ENCODE peak calls at places on chromosomes 2 and 18, in eight cellular contexts. F is HepG2, E is HCT116, W is GM23338, X is K562, C is SK-N-SH, G is H1, Q is GM12878. M is an unnamed sample. For H3K79me2, the result is how much of the 10 kb centered on the place peaks cover.

GRCh38 chr2:140863713-140864112 is 1267.1 kb downstream of the LRP1B start:
- DNase-seq in F (peak), W (peak), X (no peak), C (peak), E (peak), G (no peak), Q (peak), M (peak)

GRCh38 chr2:27202829-27203228 is 9.0 kb upstream of the ATRAID start:
- DNase-seq in Q (no peak), F (no peak), W (no peak), X (no peak), G (no peak), C (no peak), E (no peak), M (no peak)

GRCh38 chr2:10085852-10086148 is 5.6 kb upstream of the CYS1 start:
- DNase-seq in C (no peak), Q (no peak), X (no peak), G (no peak), F (no peak), W (no peak), E (no peak), M (no peak)

GRCh38 chr2:3596891-3597290 is 2.0 kb downstream of the COLEC11 start:
- DNase-seq in Q (no peak), X (no peak), F (no peak), C (no peak), E (no peak), W (no peak), G (no peak), M (no peak)

GRCh38 chr18:59911600-59911999 is 11.8 kb downstream of the PMAIP1 start:
- DNase-seq in C (no peak), X (no peak), E (no peak), Q (no peak), G (no peak), W (no peak), F (no peak), M (no peak)

GRCh38 chr2:240343548-240343947 is 91.9 kb upstream of the GPC1 start:
- DNase-seq in C (no peak), W (no peak), X (no peak), E (no peak), F (no peak), G (no peak), Q (no peak), M (no peak)

GRCh38 chr18:64409511-64409910 is 260.6 kb upstream of the LINC00305 start:
- DNase-seq in E (no peak), W (peak), F (no peak), C (no peak), G (no peak), X (no peak), Q (no peak), M (peak)

GRCh38 chr2:95077521-95077807 is 44.1 kb downstream of the MRPS5 start:
- DNase-seq in E (no peak), W (peak), F (no peak), C (peak), G (no peak), Q (no peak), X (no peak), M (no peak)

GRCh38 chr2:231258696-231259095 is 60.3 kb downstream of the ARMC9 start:
- DNase-seq in F (no peak), X (no peak), C (no peak), G (no peak), Q (no peak), E (no peak), W (no peak), M (no peak)

GRCh38 chr2:177147093-177147694 is 65.4 kb upstream of the HNRNPA3 start:
- DNase-seq in W (peak), C (peak), Q (peak), E (no peak), G (no peak), X (peak), F (peak), M (peak)

GRCh38 chr2:26938399-26938798 is 32.0 kb upstream of the MAPRE3 start:
- DNase-seq in C (no peak), X (peak), W (no peak), Q (no peak), F (no peak), E (no peak), G (no peak), M (no peak)

GRCh38 chr2:206876176-206876575 is 63.1 kb upstream of the CPO start:
- DNase-seq in X (no peak), W (peak), C (peak), E (no peak), F (no peak), G (no peak), Q (no peak), M (no peak)

GRCh38 chr2:65055427-65056214 is 595 bp upstream of the CEP68 start:
- DNase-seq in G (no peak), E (no peak), Q (no peak), W (no peak), F (no peak), X (peak), C (no peak), M (no peak)

GRCh38 chr2:5365871-5366461 is 326.2 kb upstream of the SOX11 start:
- DNase-seq in C (peak), W (peak), X (peak), G (peak), Q (no peak), F (peak), E (no peak), M (peak)

GRCh38 chr2:19845323-19845920 is 56.4 kb downstream of the TTC32 start:
- DNase-seq in X (no peak), G (no peak), C (no peak), W (no peak), Q (no peak), F (no peak), E (no peak), M (no peak)

GRCh38 chr18:29154758-29155725 is 978.1 kb upstream of the CDH2 start:
- DNase-seq in C (no peak), Q (no peak), F (no peak), G (no peak), E (peak), X (no peak), W (no peak), M (peak)

GRCh38 chr2:99380376-99381010 is 43.3 kb downstream of the EIF5B start:
- DNase-seq in G (no peak), C (no peak), W (peak), Q (no peak), X (no peak), E (no peak), F (no peak), M (no peak)

GRCh38 chr2:108399479-108399878 is 21.7 kb downstream of the SULT1C4 start:
- DNase-seq in Q (no peak), C (no peak), E (no peak), G (no peak), F (no peak), X (no peak), W (peak), M (no peak)

GRCh38 chr2:2021995-2022394 is 277.7 kb upstream of the PXDN start:
- DNase-seq in Q (no peak), G (no peak), C (no peak), W (no peak), E (no peak), X (no peak), F (no peak), M (no peak)

GRCh38 chr18:74373428-74373827 is 57.8 kb downstream of the C18orf63 start:
- DNase-seq in W (no peak), C (no peak), F (no peak), X (no peak), G (no peak), Q (no peak), E (no peak), M (no peak)

GRCh38 chr2:240144649-240145261 is 4.3 kb upstream of the OTOS start:
- DNase-seq in Q (no peak), E (no peak), C (no peak), F (no peak), G (no peak), X (no peak), W (no peak), M (no peak)

GRCh38 chr2:21395366-21395765 is 271.6 kb downstream of the TDRD15 start:
- DNase-seq in F (peak), X (no peak), C (peak), G (no peak), Q (no peak), E (no peak), W (peak), M (no peak)

GRCh38 chr2:111226797-111227700 is 106.3 kb downstream of the BCL2L11 start:
- DNase-seq in W (no peak), C (no peak), E (no peak), Q (no peak), G (no peak), F (no peak), X (no peak), M (no peak)

GRCh38 chr18:5478261-5478660 is 65.5 kb downstream of the EPB41L3 start:
- DNase-seq in E (no peak), X (no peak), G (no peak), C (no peak), Q (no peak), W (no peak), F (no peak), M (no peak)

GRCh38 chr2:120182019-120182560 is 41.1 kb downstream of the TMEM185B start:
- DNase-seq in C (no peak), G (no peak), F (no peak), W (no peak), X (no peak), E (no peak), Q (no peak), M (no peak)

GRCh38 chr2:15640291-15640711 is 48.6 kb downstream of the DDX1 start:
- DNase-seq in X (peak), C (no peak), F (peak), Q (no peak), W (no peak), G (no peak), E (no peak), M (peak)

GRCh38 chr2:75153221-75153620 is 46.1 kb downstream of the TACR1 start:
- DNase-seq in F (peak), G (no peak), Q (no peak), C (no peak), X (no peak), W (no peak), E (no peak), M (no peak)

GRCh38 chr2:32647180-32647651 is 19.4 kb downstream of the TTC27 start:
- DNase-seq in X (no peak), Q (no peak), G (no peak), E (no peak), F (no peak), W (no peak), C (no peak), M (no peak)

GRCh38 chr2:128376241-128377041 is 57.8 kb upstream of the HS6ST1 start:
- DNase-seq in Q (no peak), G (no peak), C (no peak), F (no peak), X (peak), W (no peak), E (no peak), M (no peak)

GRCh38 chr2:172943563-172943962 is 132.1 kb upstream of the MAP3K20 start:
- DNase-seq in C (no peak), G (no peak), X (no peak), W (no peak), F (no peak), E (no peak), Q (no peak), M (no peak)

GRCh38 chr18:68262697-68263293 is 452.1 kb downstream of the TMX3 start:
- DNase-seq in C (no peak), W (no peak), F (no peak), X (no peak), G (no peak), Q (no peak), E (no peak), M (peak)

GRCh38 chr2:189802396-189802912 is 18.2 kb downstream of the PMS1 start:
- DNase-seq in W (no peak), E (no peak), C (no peak), G (no peak), X (no peak), Q (no peak), F (no peak), M (no peak)

DNA sequence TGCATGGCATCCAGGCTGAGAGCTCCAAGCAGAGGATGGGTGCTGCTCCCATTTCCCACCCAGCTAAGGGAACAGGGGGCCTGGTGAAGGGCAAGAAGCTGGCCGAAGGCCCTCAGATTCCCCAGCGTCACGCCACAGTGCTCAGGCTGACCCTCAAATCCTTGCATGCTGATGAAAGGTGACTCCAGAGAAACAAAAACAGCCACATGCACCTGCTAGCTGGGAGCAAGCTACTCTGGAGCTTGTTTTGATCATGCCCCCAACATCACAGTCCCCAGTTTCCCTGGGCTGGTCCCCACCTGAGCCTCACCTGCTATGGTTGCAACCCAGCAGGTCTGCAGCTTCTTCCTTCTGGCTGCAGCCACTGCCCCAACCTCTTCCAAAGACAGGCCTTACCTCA is 13.3 kb downstream of the RAB11FIP5 start:
- DNase-seq in W (no peak), C (no peak), G (no peak), X (no peak), Q (no peak), F (no peak), E (no peak), M (no peak)
- TF ChIP-seq POLR2AphosphoS5 in W (no peak), C (no peak), G (no peak), X (no peak), Q (no peak), F (no peak), E (no peak), M (no peak)

DNA sequence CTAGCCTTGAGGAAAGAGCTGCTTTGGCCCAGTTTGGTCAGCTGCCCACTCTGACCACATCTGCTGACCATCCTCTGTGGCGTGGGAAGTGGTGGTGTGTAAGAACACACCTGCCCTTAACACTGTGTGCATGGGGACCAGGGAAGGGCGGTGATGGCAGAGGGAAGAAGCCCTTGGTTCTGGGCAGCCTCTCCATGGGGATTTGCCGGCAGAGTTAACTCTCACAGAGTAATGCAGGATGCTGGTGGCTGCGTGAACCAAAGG is 33.6 kb downstream of the NCK2 start:
- DNase-seq in F (no peak), C (no peak), W (no peak), G (no peak), Q (no peak), E (no peak), X (no peak), M (no peak)
- H3K79me2 ChIP-seq in F (under half), C (half or more), W (half or more), G (under half), Q (half or more), E (under half), X (under half), M (under half)

DNA sequence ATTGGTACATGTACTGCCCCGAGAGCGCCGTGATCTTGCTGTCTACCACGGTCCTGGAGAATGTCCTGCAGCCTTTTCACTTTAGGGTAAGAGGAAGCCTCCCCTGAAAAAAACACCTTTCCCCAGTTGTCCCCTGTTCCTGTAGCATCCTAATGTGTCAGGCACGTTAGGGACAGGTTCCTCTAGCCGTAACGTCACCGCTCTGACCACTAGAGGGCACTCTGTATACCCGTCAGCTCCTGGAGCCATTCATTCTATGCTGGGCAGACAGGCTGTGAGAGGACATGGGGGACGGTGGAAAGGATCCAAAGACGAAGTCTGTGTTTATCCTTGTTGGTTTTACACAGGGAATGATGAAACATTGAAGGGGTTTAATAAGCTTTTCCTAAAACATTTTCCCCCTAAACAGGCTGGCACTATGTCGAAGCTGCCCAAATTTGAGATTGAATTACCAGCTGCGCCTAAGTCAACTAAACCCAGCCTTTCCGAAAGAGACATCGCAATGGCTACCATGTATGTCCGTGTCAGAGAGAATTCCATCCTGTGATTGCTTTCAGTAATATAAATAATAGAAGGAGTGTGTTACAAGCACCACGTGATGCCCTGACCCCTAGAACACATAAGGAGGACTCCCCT is 12.7 kb downstream of the RMC1 start:
- DNase-seq in G (peak), W (peak), Q (peak), C (peak), F (peak), E (peak), X (peak), M (peak)
- TF ChIP-seq POLR2AphosphoS5 in G (peak), W (no peak), Q (no peak), C (no peak), F (no peak), E (no peak), X (no peak), M (no peak)

GRCh38 chr2:134225173-134225572 is 28.7 kb upstream of the MGAT5 start:
- DNase-seq in F (no peak), G (no peak), C (no peak), X (no peak), Q (no peak), E (no peak), W (no peak), M (no peak)
- H3K79me2 ChIP-seq in F (under half), G (under half), C (under half), X (under half), Q (half or more), E (under half), W (half or more), M (under half)

M was measured in endothelial cell of umbilical vein.